ENCODE peak calls at places on chromosome 6, in eight cellular contexts. I, X, C, T, A, R, P and J are unnamed samples.

GRCh38 chr6:113511100-113511499 is 346.0 kb upstream of the MARCKS start:
- DNase-seq in C (no peak), I (no peak), R (no peak), A (no peak), T (no peak), X (no peak), P (no peak), J (no peak)

GRCh38 chr6:157962601-157963084 is 19.0 kb upstream of the SYNJ2 start:
- DNase-seq in C (no peak), T (no peak), I (no peak), A (no peak), P (no peak), X (no peak), R (no peak), J (no peak)

GRCh38 chr6:45933855-45934254 is 81.8 kb downstream of the CLIC5 start:
- DNase-seq in P (no peak), C (no peak), R (no peak), A (no peak), T (no peak), I (no peak), X (no peak), J (no peak)

GRCh38 chr6:144899161-144899560 is 614.0 kb downstream of the UTRN start:
- DNase-seq in C (no peak), I (no peak), X (no peak), R (no peak), P (no peak), A (no peak), T (no peak), J (no peak)

GRCh38 chr6:12174878-12175277 is 115.3 kb upstream of the EDN1 start:
- DNase-seq in X (no peak), I (no peak), C (no peak), T (no peak), P (no peak), A (no peak), R (no peak), J (no peak)

GRCh38 chr6:136153976-136154375 is 96.1 kb downstream of the MTFR2 start:
- DNase-seq in A (no peak), T (no peak), P (no peak), C (no peak), X (no peak), I (no peak), R (no peak), J (no peak)

GRCh38 chr6:30037182-30037788 is 23.8 kb upstream of the POLR1H start:
- DNase-seq in C (no peak), T (peak), I (no peak), R (no peak), A (no peak), P (no peak), X (no peak), J (no peak)

GRCh38 chr6:110878751-110879539 is 4.4 kb downstream of the AMD1 start:
- DNase-seq in T (peak), X (no peak), I (no peak), A (peak), C (peak), R (peak), P (peak), J (no peak)

GRCh38 chr6:154447929-154448328 is 62.6 kb downstream of the CNKSR3 start:
- DNase-seq in P (no peak), I (no peak), T (no peak), R (no peak), X (no peak), C (no peak), A (no peak), J (no peak)

GRCh38 chr6:139587469-139587868 is 213.0 kb upstream of the CITED2 start:
- DNase-seq in P (no peak), I (no peak), C (no peak), A (no peak), T (no peak), R (no peak), X (no peak), J (no peak)

GRCh38 chr6:32845381-32845884 is 1.6 kb upstream of the PSMB8 start:
- DNase-seq in A (peak), I (no peak), T (peak), X (no peak), C (peak), R (peak), P (no peak), J (no peak)

GRCh38 chr6:2804516-2804915 is 37.1 kb downstream of the SERPINB1 start:
- DNase-seq in C (no peak), X (no peak), T (peak), A (no peak), P (no peak), R (no peak), I (no peak), J (no peak)

GRCh38 chr6:4675086-4675485 is 101.1 kb upstream of the CDYL start:
- DNase-seq in I (no peak), C (no peak), X (no peak), R (no peak), T (no peak), P (no peak), A (no peak), J (peak)

GRCh38 chr6:161436106-161436876 is 162.4 kb upstream of the AGPAT4 start:
- DNase-seq in C (no peak), I (no peak), X (no peak), P (no peak), T (no peak), R (no peak), A (no peak), J (no peak)

GRCh38 chr6:137341721-137342195 is 122.6 kb upstream of the IFNGR1 start:
- DNase-seq in P (no peak), I (peak), T (peak), R (peak), C (peak), X (no peak), A (peak), J (no peak)

GRCh38 chr6:44080561-44081521 is 46.4 kb downstream of the MRPL14 start:
- DNase-seq in X (no peak), I (no peak), C (no peak), A (no peak), T (peak), R (no peak), P (no peak), J (no peak)

GRCh38 chr6:136922680-136922996 is 537 bp downstream of the SLC35D3 start:
- DNase-seq in T (no peak), P (no peak), C (no peak), A (no peak), R (no peak), I (no peak), X (no peak), J (no peak)

GRCh38 chr6:52577022-52577777 is at the start of gene TRAM2:
- DNase-seq in T (peak), I (peak), R (peak), P (peak), X (peak), C (peak), A (peak), J (peak)

GRCh38 chr6:53011993-53012392 is 16.9 kb upstream of the GSTA4 start:
- DNase-seq in T (no peak), C (no peak), A (no peak), X (no peak), R (no peak), P (no peak), I (no peak), J (no peak)

GRCh38 chr6:150418825-150419594 is 50.2 kb downstream of the IYD start:
- DNase-seq in I (peak), P (peak), X (peak), T (peak), A (peak), R (peak), C (peak), J (peak)

GRCh38 chr6:157173756-157174155 is 149.6 kb downstream of the TMEM242 start:
- DNase-seq in X (no peak), P (no peak), I (no peak), T (no peak), A (no peak), C (no peak), R (no peak), J (no peak)

GRCh38 chr6:139764498-139764986 is 390.1 kb upstream of the CITED2 start:
- DNase-seq in P (peak), R (no peak), X (peak), A (no peak), C (no peak), T (peak), I (peak), J (peak)

GRCh38 chr6:147674093-147674492 is 165.6 kb downstream of the SAMD5 start:
- DNase-seq in T (no peak), R (no peak), X (no peak), P (no peak), C (no peak), I (no peak), A (no peak), J (no peak)

GRCh38 chr6:33215761-33216649 is 7.7 kb downstream of the RING1 start:
- DNase-seq in C (no peak), A (no peak), P (no peak), I (no peak), R (no peak), X (no peak), T (peak), J (no peak)

GRCh38 chr6:116779569-116780164 is 14.1 kb upstream of the FAM162B start:
- DNase-seq in R (no peak), C (no peak), T (peak), I (no peak), P (no peak), A (no peak), X (no peak), J (no peak)

GRCh38 chr6:142378138-142378875 is 76.5 kb downstream of the ADGRG6 start:
- DNase-seq in T (peak), P (no peak), X (no peak), I (no peak), A (no peak), R (no peak), C (peak), J (no peak)

GRCh38 chr6:1313755-1314503 is 2.0 kb downstream of the FOXQ1 start:
- DNase-seq in A (peak), R (peak), P (no peak), C (peak), T (peak), X (no peak), I (no peak), J (no peak)

GRCh38 chr6:156517090-156517489 is 260.1 kb upstream of the ARID1B start:
- DNase-seq in R (no peak), I (no peak), C (no peak), A (no peak), T (no peak), P (no peak), X (no peak), J (no peak)

GRCh38 chr6:35415065-35415880 is 36.9 kb upstream of the FANCE start:
- DNase-seq in T (peak), A (peak), C (peak), I (peak), X (peak), R (peak), P (peak), J (peak)

GRCh38 chr6:156864557-156864956 is 87.4 kb downstream of the ARID1B start:
- DNase-seq in X (no peak), P (no peak), I (no peak), R (no peak), T (no peak), C (no peak), A (no peak), J (no peak)

GRCh38 chr6:37396571-37397185 is 36.3 kb upstream of the CMTR1 start:
- DNase-seq in X (no peak), A (no peak), P (no peak), R (no peak), T (peak), I (no peak), C (no peak), J (no peak)

GRCh38 chr6:147029923-147030322 is 174.3 kb upstream of the STXBP5 start:
- DNase-seq in I (no peak), C (no peak), R (no peak), X (no peak), P (no peak), A (no peak), T (no peak), J (no peak)

GRCh38 chr6:41805830-41806774 is 18.6 kb downstream of the TOMM6 start:
- DNase-seq in R (no peak), C (no peak), P (no peak), A (no peak), X (no peak), T (no peak), I (no peak), J (no peak)

DNA sequence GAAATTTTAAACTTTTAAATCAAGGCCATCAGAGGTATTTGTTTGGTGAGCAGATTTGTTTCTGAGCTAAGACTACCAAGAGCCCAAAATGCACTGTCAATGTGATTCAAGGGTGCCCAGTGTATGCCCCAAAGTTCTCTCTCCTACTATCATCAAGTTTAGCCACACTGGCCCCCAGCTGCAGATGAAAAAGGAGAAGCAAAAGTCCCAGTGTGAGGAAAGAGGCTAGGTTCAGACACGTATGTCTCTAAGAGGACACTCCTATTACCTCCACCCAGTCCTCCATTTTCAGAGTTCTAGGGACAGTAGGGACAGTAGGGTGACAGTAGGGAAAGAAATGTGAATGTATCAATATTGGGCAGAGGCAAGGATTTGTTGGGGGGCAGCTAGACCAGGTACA is 230.8 kb downstream of the CD83 start:
- DNase-seq in A (no peak), P (no peak), I (no peak), X (no peak), R (no peak), T (peak), C (no peak), J (no peak)
- H3K4me3 ChIP-seq in A (no peak), P (no peak), I (no peak), X (no peak), R (no peak), T (no peak), C (no peak), J (no peak)

DNA sequence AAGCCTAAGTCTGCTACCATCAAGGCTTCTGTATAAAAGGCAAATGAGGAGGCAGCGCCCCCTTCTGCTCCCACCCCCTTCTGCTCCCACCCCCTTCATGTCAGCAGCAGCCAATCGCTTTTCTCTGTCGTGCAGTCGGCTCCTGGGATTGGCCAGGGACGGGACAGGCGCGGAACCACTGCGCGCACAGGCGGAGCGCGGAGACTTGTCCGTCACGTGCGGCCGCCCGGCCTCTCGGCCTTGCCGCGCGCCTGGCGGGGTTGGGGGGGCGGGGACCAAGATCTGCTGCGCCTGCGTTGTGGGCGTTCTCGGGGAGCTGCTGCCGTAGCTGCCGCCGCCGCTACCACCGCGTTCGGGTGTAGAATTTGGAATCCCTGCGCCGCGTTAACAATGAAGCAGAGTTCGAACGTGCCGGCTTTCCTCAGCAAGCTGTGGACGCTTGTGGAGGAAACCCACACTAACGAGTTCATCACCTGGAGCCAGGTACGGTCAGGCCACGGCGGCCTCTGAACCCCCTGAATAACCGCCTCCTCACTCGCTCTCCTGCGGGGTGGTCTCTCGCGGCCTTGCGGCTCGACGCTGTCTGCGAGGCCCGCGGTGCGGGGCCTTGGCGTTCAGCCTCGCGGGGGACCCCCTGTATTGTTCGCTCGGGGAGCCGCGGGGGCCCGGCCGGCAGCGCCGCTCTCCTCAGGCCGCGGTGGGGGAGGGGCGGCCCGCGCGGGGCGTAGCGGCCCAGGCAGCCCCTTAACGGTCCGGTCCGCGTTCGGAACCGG is at the start of gene HSF2:
- DNase-seq in A (peak), X (peak), I (peak), P (peak), C (peak), T (peak), R (peak), J (peak)
- TF ChIP-seq POLR2A in A (no peak), X (peak), I (no peak), P (peak), C (no peak), T (peak), R (peak), J (no peak)

DNA sequence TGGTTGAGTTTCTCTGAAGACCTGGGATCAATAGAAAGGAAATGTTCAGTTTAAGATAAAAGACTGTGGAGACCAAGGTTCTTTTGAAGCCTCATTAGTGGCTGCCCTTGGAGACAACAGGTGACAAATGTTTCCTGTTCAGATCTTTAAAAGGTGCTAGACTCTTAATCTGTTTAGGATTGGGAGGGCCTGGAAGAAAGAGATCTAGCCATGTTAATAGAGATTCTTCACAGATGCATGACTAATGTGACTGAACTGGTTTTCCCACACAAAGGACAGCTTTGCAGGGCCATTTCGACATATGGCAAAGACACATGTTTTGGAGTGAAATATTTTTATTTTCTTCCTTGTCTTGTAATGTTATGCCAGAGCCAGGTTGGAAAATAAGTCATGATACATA is 82.2 kb downstream of the WDR27 start:
- DNase-seq in C (no peak), A (no peak), T (no peak), X (no peak), P (no peak), I (no peak), R (no peak), J (no peak)
- H3K4me3 ChIP-seq in C (no peak), A (no peak), T (no peak), X (no peak), P (no peak), I (no peak), R (no peak), J (no peak)

DNA sequence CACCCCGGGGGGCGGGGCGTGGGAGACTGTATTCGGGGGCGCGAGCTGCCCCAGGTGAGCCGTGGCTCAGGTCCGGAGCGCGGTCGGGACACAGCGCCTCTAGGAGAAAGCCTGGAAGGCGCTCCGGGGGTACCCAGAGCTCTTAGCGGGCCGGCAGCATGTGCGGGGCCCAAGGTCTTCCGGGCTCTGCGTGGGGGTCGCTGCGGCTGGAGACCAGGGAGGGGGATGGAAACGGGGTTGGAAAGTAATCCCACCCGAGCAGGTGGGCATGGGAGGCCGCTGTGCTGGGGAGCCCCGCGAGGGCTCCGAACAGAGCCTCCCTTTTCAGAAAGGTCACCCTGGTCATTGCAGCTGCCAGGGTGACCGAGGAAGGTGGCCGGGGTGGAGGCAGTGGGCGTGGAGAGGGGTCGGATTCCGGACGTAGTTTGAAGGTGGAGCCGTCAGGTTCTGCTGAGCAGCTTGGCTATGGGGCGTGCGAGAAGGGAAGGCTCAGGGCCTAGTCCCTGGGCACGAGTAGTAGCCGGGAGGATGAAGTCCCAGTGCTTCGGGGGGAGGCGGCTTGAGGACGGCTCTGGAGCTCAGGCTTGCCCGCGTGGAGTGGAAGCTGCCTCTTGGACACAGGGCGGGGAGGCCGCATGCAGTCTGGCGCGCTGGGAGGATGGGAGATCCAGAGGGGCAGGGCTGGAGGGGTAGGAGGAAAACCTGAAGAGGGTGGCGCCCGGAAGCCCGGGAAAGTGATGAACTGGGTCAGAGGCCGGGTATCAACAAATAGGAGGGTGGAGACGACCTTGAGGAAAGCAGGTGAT is at the start of gene SIRT5:
- DNase-seq in P (peak), C (peak), R (peak), A (peak), T (peak), X (peak), I (peak), J (peak)
- TF ChIP-seq POLR2A in P (peak), C (peak), R (peak), A (peak), T (peak), X (peak), I (peak), J (no peak)